ENCODE peak calls at places on chromosomes 1 and 21, in six cellular contexts. V is kidney epithelial cell, K is suprapubic skin, D is AG10803, Q is cardiac muscle cell, I is neural crest cell. S is an unnamed sample.
A peak's percentile ranks its signal among the peaks of the same experiment; 100 is the strongest.

GRCh38 chr1:199857516-199857915 is 170.0 kb upstream of the NR5A2 start:
- DNase-seq in V (no peak), K (no peak), D (no peak), Q (no peak), I (no peak), S (no peak)

GRCh38 chr1:22341791-22342605 is 109.7 kb upstream of the ZBTB40 start:
- DNase-seq in V (no peak), K (no peak), D (peak; percentile 66), Q (peak; percentile 79), I (no peak), S (no peak)

GRCh38 chr21:46060596-46061061 is 37.3 kb upstream of the COL6A2 start:
- DNase-seq in V (peak; percentile 88), K (peak; percentile 92), D (peak; percentile 100), Q (no peak), I (no peak), S (peak; percentile 94)

GRCh38 chr1:213281610-213282316 is 230.7 kb downstream of the RPS6KC1 start:
- DNase-seq in V (no peak), K (no peak), D (no peak), Q (no peak), I (no peak), S (no peak)

GRCh38 chr21:31233711-31234110 is 110.3 kb downstream of the TIAM1 start:
- DNase-seq in V (no peak), K (no peak), D (no peak), Q (no peak), I (no peak), S (no peak)

GRCh38 chr1:225777058-225777582 is 506 bp upstream of the SRP9 start:
- DNase-seq in V (no peak), K (no peak), D (no peak), Q (no peak), I (no peak), S (no peak)

GRCh38 chr1:91843843-91844242 is 42.1 kb downstream of the TGFBR3 start:
- DNase-seq in V (no peak), K (no peak), D (no peak), Q (no peak), I (no peak), S (no peak)

GRCh38 chr1:222240536-222241181 is 307.2 kb downstream of the HHIPL2 start:
- DNase-seq in V (peak; percentile 18), K (no peak), D (peak; percentile 53), Q (no peak), I (no peak), S (no peak)

GRCh38 chr1:41813755-41814694 is 104.7 kb downstream of the HIVEP3 start:
- DNase-seq in V (no peak), K (no peak), D (no peak), Q (no peak), I (no peak), S (no peak)

GRCh38 chr1:56002272-56002671 is 577.1 kb downstream of the PLPP3 start:
- DNase-seq in V (no peak), K (no peak), D (no peak), Q (no peak), I (no peak), S (no peak)

GRCh38 chr21:26732442-26733221 is 112.6 kb downstream of the ADAMTS1 start:
- DNase-seq in V (peak; percentile 18), K (no peak), D (peak; percentile 62), Q (peak; percentile 58), I (peak; percentile 42), S (no peak)

GRCh38 chr1:24161270-24161669 is 18.3 kb upstream of the IL22RA1 start:
- DNase-seq in V (no peak), K (no peak), D (no peak), Q (no peak), I (no peak), S (no peak)

GRCh38 chr1:21927531-21928237 is 9.4 kb downstream of the HSPG2 start:
- DNase-seq in V (no peak), K (no peak), D (peak; percentile 86), Q (no peak), I (no peak), S (no peak)

GRCh38 chr1:221444346-221444745 is 297.5 kb downstream of the DUSP10 start:
- DNase-seq in V (no peak), K (no peak), D (no peak), Q (no peak), I (no peak), S (no peak)

GRCh38 chr1:190453550-190453949 is 24.1 kb downstream of the BRINP3 start:
- DNase-seq in V (no peak), K (no peak), D (no peak), Q (no peak), I (no peak), S (no peak)
- TF ChIP-seq CTCF in V (no peak), K (no peak), D (no peak), Q (no peak), I (peak; percentile 42), S (peak; percentile 52)

GRCh38 chr1:6519935-6520621 is 28.6 kb upstream of the PLEKHG5 start:
- DNase-seq in V (peak; percentile 63), K (no peak), D (peak; percentile 83), Q (peak; percentile 76), I (peak; percentile 55), S (peak; percentile 93)

GRCh38 chr1:6519491-6519934 is 28.0 kb upstream of the PLEKHG5 start:
- DNase-seq in V (no peak), K (no peak), D (peak; percentile 35), Q (no peak), I (no peak), S (no peak)

GRCh38 chr1:6521502-6521901 is 30.0 kb upstream of the PLEKHG5 start:
- DNase-seq in V (no peak), K (no peak), D (no peak), Q (no peak), I (no peak), S (no peak)

GRCh38 chr1:6526316-6526715 is 28.0 kb downstream of the NOL9 start:
- DNase-seq in V (no peak), K (no peak), D (no peak), Q (no peak), I (no peak), S (no peak)

DNA sequence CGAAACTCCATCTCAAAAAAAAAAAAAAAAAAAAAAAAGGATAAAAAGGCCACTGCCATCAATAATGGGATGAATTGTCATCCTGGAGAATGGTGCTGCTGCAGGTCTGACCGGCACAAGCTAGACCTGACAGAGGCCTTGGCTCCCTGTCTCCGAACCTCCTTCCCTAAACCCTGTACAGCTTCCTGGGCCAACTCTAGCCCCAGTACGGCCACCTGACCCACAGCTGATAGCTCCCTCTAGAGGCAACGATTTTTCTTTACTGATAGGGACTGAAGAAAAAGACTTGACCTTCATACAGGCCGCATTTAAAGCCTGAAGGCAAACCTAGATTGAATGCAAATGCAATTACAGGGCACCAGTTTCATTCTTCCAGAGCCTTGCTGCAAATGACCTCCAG is 30.7 kb downstream of the NOL9 start:
- DNase-seq in V (no peak), K (no peak), D (peak; percentile 45), Q (peak; percentile 69), I (no peak), S (no peak)
- TF ChIP-seq CTCF in V (peak; percentile 62), K (no peak), D (peak; percentile 62), Q (peak; percentile 58), I (peak; percentile 61), S (peak; percentile 62)

DNA sequence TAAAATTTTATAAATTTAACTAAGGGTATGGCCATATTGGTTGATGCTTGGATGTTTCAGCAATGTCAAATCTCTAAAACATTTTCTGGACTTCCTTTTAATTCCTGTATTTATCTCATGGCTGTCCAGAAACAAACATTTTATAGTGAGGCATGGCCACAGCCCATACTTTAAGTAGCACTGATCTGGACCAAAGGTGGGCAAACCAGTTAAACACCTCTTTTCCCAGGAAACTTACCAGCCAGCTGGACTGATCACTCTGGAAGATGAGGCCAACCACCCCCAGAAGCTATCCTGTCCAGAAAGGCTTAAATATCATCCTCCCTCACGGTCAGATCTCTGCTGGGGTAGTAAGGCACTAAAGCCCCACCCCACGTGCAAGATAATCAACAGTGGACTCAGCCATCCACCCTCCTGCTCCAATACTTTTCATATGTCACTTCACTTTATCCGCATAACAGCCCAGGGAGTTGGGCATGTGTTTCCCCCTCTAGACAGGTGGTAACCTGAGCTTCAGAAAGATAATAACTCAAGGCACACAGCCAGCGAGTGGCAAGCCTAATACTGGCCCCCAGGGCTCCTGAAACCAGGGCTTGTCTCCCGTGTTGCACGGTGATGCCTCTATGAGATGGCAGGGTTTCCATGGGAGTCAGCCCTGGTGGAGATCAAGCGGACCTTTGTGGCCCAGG is 120.5 kb upstream of the NGF start:
- DNase-seq in V (no peak), K (no peak), D (no peak), Q (no peak), I (no peak), S (no peak)
- TF ChIP-seq CTCF in V (no peak), K (no peak), D (no peak), Q (no peak), I (no peak), S (no peak)

GRCh38 chr1:17486242-17486641 is 46.8 kb upstream of the RCC2 start:
- DNase-seq in V (no peak), K (no peak), D (no peak), Q (no peak), I (no peak), S (no peak)

GRCh38 chr1:17488977-17489739 is 49.7 kb upstream of the RCC2 start:
- DNase-seq in V (no peak), K (no peak), D (peak; percentile 70), Q (no peak), I (no peak), S (no peak)

GRCh38 chr1:17480846-17481245 is 41.4 kb upstream of the RCC2 start:
- DNase-seq in V (no peak), K (no peak), D (no peak), Q (no peak), I (no peak), S (no peak)

GRCh38 chr1:17485280-17485679 is 45.8 kb upstream of the RCC2 start:
- DNase-seq in V (no peak), K (no peak), D (no peak), Q (peak; percentile 9), I (no peak), S (no peak)
- TF ChIP-seq CTCF in V (peak; percentile 50), K (no peak), D (peak; percentile 43), Q (peak; percentile 45), I (peak; percentile 55), S (peak; percentile 36)

GRCh38 chr1:89274431-89274857 is 1.8 kb upstream of the GBP5 start:
- DNase-seq in V (no peak), K (no peak), D (peak; percentile 92), Q (no peak), I (no peak), S (no peak)

GRCh38 chr1:89279011-89279466 is 6.4 kb upstream of the GBP5 start:
- DNase-seq in V (no peak), K (no peak), D (no peak), Q (no peak), I (no peak), S (no peak)

GRCh38 chr1:89273324-89273778 is 691 bp upstream of the GBP5 start:
- DNase-seq in V (no peak), K (no peak), D (no peak), Q (no peak), I (no peak), S (no peak)

GRCh38 chr1:89277725-89278124 is 5.1 kb upstream of the GBP5 start:
- DNase-seq in V (no peak), K (no peak), D (peak; percentile 10), Q (no peak), I (no peak), S (no peak)

GRCh38 chr1:89276690-89277089 is 4.0 kb upstream of the GBP5 start:
- DNase-seq in V (no peak), K (no peak), D (no peak), Q (no peak), I (no peak), S (no peak)
- TF ChIP-seq CTCF in V (no peak), K (no peak), D (peak; percentile 21), Q (no peak), I (no peak), S (no peak)

S was measured in osteocyte.